ENCODE peak calls at places on chromosomes 12 and 14, in seven cellular contexts. F is brain microvascular endothelial cell; T is heart right ventricle; B is GM23248; I is CD8-positive, alpha-beta T cell; Z is tibial nerve; J is mesendoderm. O is an unnamed sample. For H3K36me3, the result is how much of the 10 kb centered on the place peaks cover.

GRCh38 chr12:85920324-85920947 is 46.3 kb downstream of the NTS start:
- DNase-seq in F (no peak), T (no peak), B (peak), I (no peak), Z (no peak), J (peak), O (peak)

GRCh38 chr12:23655884-23656283 is 293.6 kb downstream of the SOX5 start:
- DNase-seq in F (no peak), T (no peak), B (no peak), I (no peak), Z (no peak), J (no peak), O (no peak)

GRCh38 chr14:30808576-30808975 is 65.8 kb upstream of the COCH start:
- DNase-seq in F (peak), T (no peak), B (peak), I (no peak), Z (no peak), J (no peak), O (no peak)

GRCh38 chr14:75794615-75795038 is 133.6 kb downstream of the TTLL5 start:
- DNase-seq in F (peak), T (no peak), B (peak), I (no peak), Z (no peak), J (peak), O (no peak)

GRCh38 chr14:92039073-92039719 is 663 bp downstream of the TRIP11 start:
- DNase-seq in F (peak), T (no peak), B (peak), I (no peak), Z (no peak), J (peak), O (no peak)

GRCh38 chr12:93325855-93326254 is 51.9 kb upstream of the NUDT4 start:
- DNase-seq in F (no peak), T (no peak), B (peak), I (no peak), Z (no peak), J (no peak), O (no peak)

GRCh38 chr12:50677858-50678257 is 86.0 kb upstream of the ATF1 start:
- DNase-seq in F (no peak), T (no peak), B (peak), I (no peak), Z (peak), J (no peak), O (no peak)

GRCh38 chr12:10305411-10305810 is 2.3 kb upstream of the KLRD1 start:
- DNase-seq in F (no peak), T (no peak), B (no peak), I (no peak), Z (no peak), J (no peak), O (no peak)

GRCh38 chr12:4586500-4586899 is 24.5 kb downstream of the DYRK4 start:
- DNase-seq in F (no peak), T (no peak), B (no peak), I (no peak), Z (no peak), J (no peak), O (no peak)

GRCh38 chr14:89279649-89280232 is 137.3 kb downstream of the FOXN3 start:
- DNase-seq in F (no peak), T (no peak), B (no peak), I (no peak), Z (no peak), J (peak), O (no peak)

GRCh38 chr12:131794573-131794972 is 33.6 kb upstream of the MMP17 start:
- DNase-seq in F (no peak), T (no peak), B (no peak), I (no peak), Z (no peak), J (no peak), O (no peak)

GRCh38 chr12:30732954-30733637 is 21.7 kb downstream of the CAPRIN2 start:
- DNase-seq in F (no peak), T (no peak), B (no peak), I (no peak), Z (no peak), J (no peak), O (no peak)

GRCh38 chr14:48914921-48915320 is 671.3 kb downstream of the RPS29 start:
- DNase-seq in F (no peak), T (no peak), B (no peak), I (no peak), Z (no peak), J (no peak), O (no peak)

GRCh38 chr14:72576258-72576657 is 317.6 kb downstream of the DPF3 start:
- DNase-seq in F (no peak), T (no peak), B (peak), I (no peak), Z (no peak), J (no peak), O (no peak)

GRCh38 chr12:79725987-79726386 is 35.2 kb upstream of the PAWR start:
- DNase-seq in F (peak), T (no peak), B (peak), I (no peak), Z (no peak), J (no peak), O (no peak)

GRCh38 chr14:77306406-77307098 is 14.1 kb downstream of the POMT2 start:
- DNase-seq in F (no peak), T (no peak), B (peak), I (no peak), Z (no peak), J (peak), O (no peak)

GRCh38 chr12:89344043-89344861 is 8.0 kb downstream of the DUSP6 start:
- DNase-seq in F (no peak), T (no peak), B (no peak), I (no peak), Z (no peak), J (peak), O (no peak)

GRCh38 chr14:33951183-33951840 is 438 bp upstream of the EGLN3 start:
- DNase-seq in F (no peak), T (no peak), B (no peak), I (no peak), Z (no peak), J (peak), O (no peak)

GRCh38 chr14:95597784-95598204 is 62.9 kb downstream of the GLRX5 start:
- DNase-seq in F (peak), T (no peak), B (peak), I (no peak), Z (no peak), J (peak), O (no peak)

GRCh38 chr12:57208946-57209282 is 7.7 kb upstream of the NXPH4 start:
- DNase-seq in F (no peak), T (peak), B (no peak), I (no peak), Z (no peak), J (no peak), O (no peak)
- H3K36me3 ChIP-seq in F (half or more), T (under half), B (under half), I (under half), Z (half or more), J (under half), O (under half)

GRCh38 chr14:68789798-68790655 is 2.8 kb downstream of the ZFP36L1 start:
- DNase-seq in F (no peak), T (peak), B (peak), I (peak), Z (no peak), J (no peak), O (peak)
- H3K36me3 ChIP-seq in F (under half), T (under half), B (under half), I (under half), Z (under half), J (under half), O (under half)

DNA sequence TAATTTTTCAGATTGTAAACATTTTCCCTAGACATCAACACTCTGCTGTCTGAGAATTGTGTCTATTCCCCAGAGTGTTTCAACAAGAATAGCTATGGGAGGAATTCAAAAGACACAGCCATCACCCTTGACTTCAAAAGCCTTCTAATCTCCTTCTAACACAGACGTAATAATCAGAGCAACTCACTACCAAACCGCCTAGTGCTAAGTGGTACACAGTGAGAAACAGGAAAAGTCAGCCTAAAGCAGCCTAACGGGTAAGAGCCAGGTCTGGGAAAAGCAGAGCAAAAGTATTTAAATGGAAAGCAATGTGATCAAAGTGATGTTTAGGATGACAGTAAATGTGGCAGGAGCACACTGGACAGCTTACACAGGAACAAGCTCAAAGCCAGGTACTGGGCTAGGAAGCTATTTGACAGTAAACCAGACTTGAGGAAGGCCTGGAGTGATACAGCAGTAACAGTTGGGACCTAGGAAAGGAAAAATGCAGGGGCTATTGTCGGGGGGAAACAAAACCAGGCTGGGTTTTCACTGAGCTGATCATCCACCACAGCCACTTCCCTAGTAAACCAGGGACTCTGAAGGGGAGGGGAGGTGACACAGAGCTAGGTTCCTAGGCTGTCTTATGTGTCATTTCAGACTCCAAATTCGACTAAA is 29.4 kb downstream of the CORO1C start:
- DNase-seq in F (peak), T (no peak), B (peak), I (no peak), Z (no peak), J (peak), O (no peak)
- H3K36me3 ChIP-seq in F (under half), T (under half), B (half or more), I (under half), Z (under half), J (under half), O (under half)

GRCh38 chr12:133107121-133107520 is 23.0 kb downstream of the ZNF891 start:
- DNase-seq in F (no peak), T (no peak), B (no peak), I (no peak), Z (no peak), J (no peak), O (no peak)

GRCh38 chr12:133106253-133106652 is 23.8 kb downstream of the ZNF891 start:
- DNase-seq in F (no peak), T (no peak), B (peak), I (no peak), Z (no peak), J (peak), O (no peak)

GRCh38 chr12:133105620-133106019 is 24.5 kb downstream of the ZNF891 start:
- DNase-seq in F (no peak), T (no peak), B (peak), I (no peak), Z (no peak), J (peak), O (no peak)

DNA sequence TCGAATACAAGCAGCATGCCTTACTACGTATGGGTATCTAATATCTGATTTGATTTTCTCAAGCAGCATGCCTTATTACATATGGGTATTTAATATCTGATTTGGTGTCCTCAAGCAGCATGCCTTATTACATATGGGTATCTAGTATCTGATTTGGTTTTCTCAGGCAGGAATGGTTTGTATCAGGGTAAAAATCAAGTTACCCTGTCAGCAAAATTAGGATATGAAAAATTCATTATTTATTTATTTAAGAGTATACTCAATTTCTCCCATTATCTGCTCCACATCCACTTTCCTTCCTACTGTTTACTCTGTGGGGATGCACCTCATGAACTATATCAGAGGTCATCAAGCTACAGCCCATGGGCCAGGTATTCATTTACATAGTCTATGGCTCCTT is 21.9 kb downstream of the ZNF891 start:
- DNase-seq in F (no peak), T (no peak), B (no peak), I (no peak), Z (no peak), J (no peak), O (no peak)
- H3K36me3 ChIP-seq in F (under half), T (under half), B (half or more), I (under half), Z (half or more), J (under half), O (under half)

DNA sequence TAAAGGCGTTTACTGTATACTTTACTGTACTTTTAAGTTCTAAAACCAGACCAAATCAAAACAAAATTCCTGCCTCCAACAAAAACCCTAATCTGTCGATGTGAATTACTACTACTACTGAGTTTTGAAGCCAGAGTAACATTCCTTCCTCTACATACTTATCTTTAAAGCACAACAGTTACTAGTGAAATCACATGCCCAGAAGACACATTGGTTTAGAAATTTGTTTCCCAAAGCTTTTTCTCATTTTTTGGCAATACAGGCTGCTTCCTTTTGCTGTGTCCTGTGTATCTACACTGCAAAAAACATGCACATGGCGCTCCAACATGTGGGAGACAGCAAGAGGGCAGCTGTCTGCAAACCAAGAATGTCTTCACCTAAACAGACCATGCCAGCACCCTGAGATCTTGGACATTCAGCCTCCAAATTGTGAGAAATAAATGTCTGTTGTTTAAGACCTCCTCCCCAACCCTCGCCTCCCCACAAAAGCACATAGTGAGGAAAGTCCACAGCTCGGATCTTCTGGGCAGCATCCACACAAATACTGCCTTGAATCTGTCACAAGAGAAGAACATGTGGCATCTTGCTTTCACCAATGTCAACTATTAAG is 21.1 kb downstream of the SETD3 start:
- DNase-seq in F (no peak), T (no peak), B (no peak), I (no peak), Z (no peak), J (no peak), O (no peak)
- H3K36me3 ChIP-seq in F (under half), T (under half), B (under half), I (under half), Z (half or more), J (under half), O (under half)

GRCh38 chr14:64935508-64935907 is 7.0 kb downstream of the GPX2 start:
- DNase-seq in F (no peak), T (no peak), B (no peak), I (no peak), Z (no peak), J (no peak), O (no peak)
- H3K36me3 ChIP-seq in F (under half), T (under half), B (under half), I (under half), Z (half or more), J (under half), O (under half)

GRCh38 chr14:105148604-105149145 is 19.9 kb downstream of the JAG2 start:
- DNase-seq in F (no peak), T (peak), B (no peak), I (no peak), Z (no peak), J (no peak), O (no peak)

GRCh38 chr14:105149146-105149781 is 19.3 kb downstream of the JAG2 start:
- DNase-seq in F (no peak), T (no peak), B (no peak), I (no peak), Z (no peak), J (no peak), O (no peak)

GRCh38 chr14:105146976-105147700 is 21.4 kb downstream of the JAG2 start:
- DNase-seq in F (no peak), T (peak), B (no peak), I (no peak), Z (no peak), J (no peak), O (no peak)

GRCh38 chr14:105146181-105146975 is 22.2 kb downstream of the JAG2 start:
- DNase-seq in F (no peak), T (peak), B (no peak), I (no peak), Z (no peak), J (no peak), O (peak)

DNA sequence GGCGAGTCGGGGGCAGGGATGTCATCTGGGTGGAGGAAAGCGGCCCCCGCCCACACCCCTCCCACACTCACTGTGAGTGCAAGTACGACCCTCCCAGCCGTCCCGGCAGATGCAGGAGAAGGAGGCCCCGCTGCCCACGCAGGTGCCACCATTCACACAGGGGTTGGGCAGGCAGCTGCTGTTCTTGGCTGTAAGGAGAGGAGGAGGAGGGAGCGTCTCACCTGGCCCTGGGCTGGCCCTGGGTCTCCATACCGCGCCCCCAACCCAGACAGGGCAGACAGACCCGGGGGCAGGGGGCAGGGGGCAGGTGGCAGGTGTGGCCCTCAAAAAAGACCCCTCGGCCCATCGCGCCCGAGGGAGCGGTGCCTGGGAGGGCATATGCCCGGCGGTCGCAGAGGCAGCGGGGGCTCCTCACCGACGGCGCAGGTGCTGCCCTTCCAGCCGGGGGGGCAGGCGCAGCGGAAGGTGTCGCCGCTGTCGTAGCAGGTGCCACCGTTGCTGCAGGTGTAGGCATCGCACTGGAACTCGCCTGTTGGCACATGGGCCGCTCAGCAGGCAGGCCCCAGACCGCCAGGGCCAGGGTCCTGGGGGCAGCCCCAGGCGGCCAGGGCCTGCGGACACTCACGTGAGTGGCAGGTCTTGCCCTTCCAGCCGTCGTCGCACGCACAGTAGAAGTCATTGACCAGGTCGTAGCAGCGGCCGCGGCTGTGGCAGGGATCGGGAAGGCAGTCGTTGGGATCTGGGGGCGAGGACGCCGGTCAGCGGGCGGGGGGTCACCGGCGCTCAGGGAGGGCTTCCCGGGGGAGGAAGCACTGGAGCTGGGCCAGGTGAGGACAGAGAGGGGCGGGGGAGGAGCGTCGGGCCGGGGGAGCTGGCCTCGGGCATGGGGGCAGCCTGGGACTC is 20.6 kb downstream of the JAG2 start:
- DNase-seq in F (no peak), T (peak), B (no peak), I (no peak), Z (no peak), J (no peak), O (no peak)
- H3K36me3 ChIP-seq in F (under half), T (under half), B (under half), I (under half), Z (under half), J (under half), O (under half)

GRCh38 chr12:109518820-109519665 is 41.6 kb downstream of the UBE3B start:
- DNase-seq in F (peak), T (peak), B (peak), I (peak), Z (peak), J (peak), O (no peak)
- H3K36me3 ChIP-seq in F (under half), T (under half), B (under half), I (under half), Z (half or more), J (under half), O (under half)

GRCh38 chr14:50726372-50727107 is 58.4 kb upstream of the SAV1 start:
- DNase-seq in F (peak), T (no peak), B (peak), I (no peak), Z (no peak), J (no peak), O (no peak)
- H3K36me3 ChIP-seq in F (under half), T (under half), B (under half), I (half or more), Z (half or more), J (under half), O (under half)